ENCODE peak calls at places on chromosomes 1 and 21, in ten cellular contexts. J is KBM-7; V is activated CD4-positive, alpha-beta T cell treated with anti-CD3 and anti-CD28 coated beads for 1 hour; D is heart right ventricle; M is stimulated activated CD4-positive, alpha-beta T cell treated with anti-CD3 and anti-CD28 coated beads, Interleukin-1b, Interleukin-23, amount 100 ng/mL, for 24 hours; L is H7; W is anterior cingulate cortex; X is ovary; A is NCI-H2081; R is astrocyte. Z is an unnamed sample.
A peak's percentile ranks its signal among the peaks of the same experiment; 100 is the strongest.

GRCh38 chr1:31704261-31705079 is 653 bp upstream of the COL16A1 start:
- DNase-seq in J (no peak), V (no peak), D (no peak), M (no peak), L (no peak), W (no peak), X (no peak), A (peak; percentile 89), R (peak; percentile 72), Z (peak; percentile 40)

GRCh38 chr21:14550200-14550599 is 4.1 kb upstream of the SAMSN1 start:
- DNase-seq in J (peak; percentile 87), V (no peak), D (no peak), M (no peak), L (no peak), W (no peak), X (no peak), A (no peak), R (no peak), Z (peak; percentile 13)

GRCh38 chr1:29624747-29625420 is 388.6 kb downstream of the PTPRU start:
- DNase-seq in J (no peak), V (no peak), D (no peak), M (no peak), L (no peak), W (no peak), X (no peak), A (no peak), R (no peak), Z (no peak)

GRCh38 chr1:202160377-202160940 is at the start of gene PTPN7:
- DNase-seq in J (peak; percentile 86), V (peak; percentile 76), D (no peak), M (peak; percentile 75), L (peak; percentile 69), W (no peak), X (no peak), A (no peak), R (no peak), Z (no peak)

GRCh38 chr1:112304612-112305011 is 91.4 kb upstream of the CTTNBP2NL start:
- DNase-seq in J (no peak), V (no peak), D (no peak), M (no peak), L (no peak), W (no peak), X (no peak), A (no peak), R (no peak), Z (no peak)

GRCh38 chr1:66265268-66265667 is 268.7 kb upstream of the SGIP1 start:
- DNase-seq in J (no peak), V (no peak), D (no peak), M (no peak), L (no peak), W (no peak), X (no peak), A (no peak), R (no peak), Z (no peak)

GRCh38 chr1:154557939-154558609 is 388 bp downstream of the UBE2Q1 start:
- DNase-seq in J (no peak), V (no peak), D (peak; percentile 65), M (no peak), L (no peak), W (no peak), X (peak; percentile 77), A (peak; percentile 53), R (no peak), Z (peak; percentile 43)

GRCh38 chr21:46120301-46121285 is 22.7 kb downstream of the COL6A2 start:
- DNase-seq in J (no peak), V (no peak), D (peak; percentile 8), M (no peak), L (peak; percentile 53), W (no peak), X (peak; percentile 35), A (no peak), R (no peak), Z (no peak)

GRCh38 chr1:92502247-92502646 is 15.5 kb upstream of the GFI1 start:
- DNase-seq in J (no peak), V (no peak), D (no peak), M (no peak), L (no peak), W (no peak), X (no peak), A (no peak), R (peak; percentile 60), Z (no peak)

GRCh38 chr1:6438047-6438525 is 13.5 kb downstream of the ESPN start:
- DNase-seq in J (peak; percentile 81), V (peak; percentile 56), D (peak; percentile 52), M (peak; percentile 50), L (peak; percentile 95), W (no peak), X (peak; percentile 71), A (peak; percentile 65), R (peak; percentile 20), Z (peak; percentile 91)

GRCh38 chr1:196178083-196178635 is 430.1 kb downstream of the KCNT2 start:
- DNase-seq in J (no peak), V (no peak), D (no peak), M (no peak), L (no peak), W (no peak), X (no peak), A (no peak), R (peak; percentile 51), Z (no peak)

GRCh38 chr1:8740034-8740449 is 77.4 kb downstream of the RERE start:
- DNase-seq in J (no peak), V (no peak), D (no peak), M (no peak), L (no peak), W (no peak), X (no peak), A (no peak), R (peak; percentile 85), Z (no peak)

GRCh38 chr21:25986928-25987327 is 183.6 kb downstream of the APP start:
- DNase-seq in J (no peak), V (no peak), D (no peak), M (no peak), L (no peak), W (no peak), X (no peak), A (no peak), R (no peak), Z (no peak)

GRCh38 chr1:32870615-32871363 is at the start of gene FNDC5:
- DNase-seq in J (no peak), V (no peak), D (peak; percentile 41), M (no peak), L (peak; percentile 92), W (no peak), X (peak; percentile 79), A (peak; percentile 25), R (no peak), Z (peak; percentile 71)

GRCh38 chr21:17732306-17732705 is 86.8 kb downstream of the C21orf91 start:
- DNase-seq in J (no peak), V (no peak), D (no peak), M (no peak), L (no peak), W (no peak), X (no peak), A (peak; percentile 65), R (peak; percentile 25), Z (no peak)

GRCh38 chr1:23567996-23568607 is 8.8 kb upstream of the ID3 start:
- DNase-seq in J (no peak), V (no peak), D (peak; percentile 57), M (no peak), L (peak; percentile 83), W (peak; percentile 38), X (peak; percentile 55), A (no peak), R (no peak), Z (no peak)

GRCh38 chr1:185632659-185633428 is 101.3 kb upstream of the HMCN1 start:
- DNase-seq in J (peak; percentile 13), V (no peak), D (no peak), M (no peak), L (no peak), W (no peak), X (no peak), A (no peak), R (peak; percentile 90), Z (peak; percentile 21)

GRCh38 chr1:101182627-101183387 is 54.0 kb upstream of the S1PR1 start:
- DNase-seq in J (no peak), V (no peak), D (no peak), M (no peak), L (no peak), W (no peak), X (no peak), A (no peak), R (no peak), Z (no peak)

GRCh38 chr1:28591708-28592313 is at the start of gene RAB42:
- DNase-seq in J (peak; percentile 39), V (no peak), D (peak; percentile 42), M (no peak), L (peak; percentile 89), W (no peak), X (peak; percentile 56), A (no peak), R (no peak), Z (peak; percentile 50)

GRCh38 chr1:42946120-42947009 is 12.3 kb downstream of the SLC2A1 start:
- DNase-seq in J (no peak), V (no peak), D (no peak), M (no peak), L (no peak), W (no peak), X (no peak), A (no peak), R (no peak), Z (no peak)

GRCh38 chr21:36125513-36126121 is 9.3 kb upstream of the CBR3 start:
- DNase-seq in J (peak; percentile 67), V (peak; percentile 28), D (no peak), M (peak; percentile 24), L (peak; percentile 60), W (peak; percentile 27), X (peak; percentile 67), A (peak; percentile 37), R (peak; percentile 52), Z (peak; percentile 46)

GRCh38 chr1:89149229-89149628 is 23.3 kb upstream of the GBP2 start:
- DNase-seq in J (no peak), V (no peak), D (no peak), M (no peak), L (peak; percentile 6), W (no peak), X (peak; percentile 52), A (no peak), R (peak; percentile 19), Z (peak; percentile 57)

GRCh38 chr1:30514945-30515344 is 208.4 kb downstream of the MATN1 start:
- DNase-seq in J (no peak), V (no peak), D (no peak), M (no peak), L (no peak), W (no peak), X (peak; percentile 3), A (no peak), R (no peak), Z (no peak)

GRCh38 chr1:232902766-232903357 is 47.5 kb upstream of the NTPCR start:
- DNase-seq in J (no peak), V (no peak), D (no peak), M (no peak), L (no peak), W (no peak), X (no peak), A (no peak), R (no peak), Z (peak; percentile 62)

GRCh38 chr1:23304140-23304620 is 39.9 kb downstream of the HNRNPR start:
- DNase-seq in J (no peak), V (no peak), D (no peak), M (no peak), L (no peak), W (no peak), X (no peak), A (no peak), R (no peak), Z (no peak)

GRCh38 chr1:29802181-29803068 is 566.1 kb downstream of the PTPRU start:
- DNase-seq in J (no peak), V (no peak), D (no peak), M (no peak), L (no peak), W (no peak), X (no peak), A (peak; percentile 40), R (no peak), Z (no peak)

GRCh38 chr1:35115459-35116383 is 36.5 kb downstream of the ZMYM1 start:
- DNase-seq in J (no peak), V (no peak), D (no peak), M (no peak), L (no peak), W (no peak), X (no peak), A (no peak), R (no peak), Z (no peak)

GRCh38 chr1:218299416-218299815 is 14.3 kb downstream of the RRP15 start:
- DNase-seq in J (peak; percentile 42), V (no peak), D (no peak), M (no peak), L (no peak), W (no peak), X (no peak), A (peak; percentile 53), R (peak; percentile 56), Z (peak; percentile 54)